ENCODE peak calls at places on chromosomes 13 and 19, in nine cellular contexts. Z is CD8-positive, alpha-beta T cell; I is thoracic aorta; R is foreskin keratinocyte; T is cardiac muscle cell; X is lower lobe of right lung; Q is stomach; M is OCI-LY7; E is B cell. W is an unnamed sample.

GRCh38 chr19:2114821-2115220 is 18.1 kb downstream of the IZUMO4 start:
- DNase-seq in I (no peak), X (no peak), R (no peak), Z (no peak), T (no peak), M (no peak), Q (no peak), E (no peak), W (no peak)

GRCh38 chr13:50291611-50292010 is 276.4 kb downstream of the KCNRG start:
- DNase-seq in X (no peak), R (no peak), Q (no peak), E (no peak), Z (no peak), M (no peak), I (no peak), T (no peak), W (no peak)

GRCh38 chr19:35055715-35056179 is 14.2 kb downstream of the HPN start:
- DNase-seq in Z (peak), R (no peak), Q (no peak), M (peak), X (peak), I (no peak), T (no peak), E (peak), W (no peak)

GRCh38 chr13:66665991-66666390 is 564.1 kb downstream of the PCDH9 start:
- DNase-seq in T (peak), R (peak), M (no peak), Q (no peak), E (no peak), Z (no peak), I (no peak), X (no peak), W (peak)

GRCh38 chr13:99883805-99884204 is 87.8 kb downstream of the ZIC5 start:
- DNase-seq in I (no peak), Q (no peak), Z (no peak), E (no peak), M (no peak), R (no peak), T (no peak), X (no peak), W (no peak)

GRCh38 chr13:49098771-49099512 is 121.2 kb upstream of the MLNR start:
- DNase-seq in R (no peak), M (peak), Z (no peak), T (no peak), I (no peak), E (peak), X (no peak), Q (no peak), W (no peak)

GRCh38 chr19:3024870-3025515 is 4.1 kb downstream of the TLE2 start:
- DNase-seq in E (no peak), T (no peak), R (no peak), X (no peak), Q (no peak), I (no peak), Z (no peak), M (peak), W (no peak)

GRCh38 chr13:113178070-113178895 is 19.8 kb downstream of the PROZ start:
- DNase-seq in M (no peak), Q (no peak), I (no peak), Z (no peak), E (no peak), X (no peak), R (peak), T (no peak), W (peak)

GRCh38 chr13:94664889-94665288 is 47.5 kb downstream of the SOX21 start:
- DNase-seq in I (no peak), T (no peak), X (no peak), E (no peak), R (no peak), Z (no peak), Q (no peak), M (no peak), W (no peak)

GRCh38 chr13:34942732-34943674 is 933 bp downstream of the NBEA start:
- DNase-seq in R (no peak), Z (peak), T (peak), Q (peak), M (peak), E (peak), I (no peak), X (peak), W (no peak)

GRCh38 chr19:32909257-32909656 is 39.7 kb upstream of the SLC7A9 start:
- DNase-seq in T (no peak), M (no peak), Q (no peak), E (no peak), X (no peak), R (no peak), Z (no peak), I (no peak), W (no peak)

GRCh38 chr13:31476753-31477152 is 262.6 kb upstream of the RXFP2 start:
- DNase-seq in T (no peak), M (no peak), E (no peak), X (no peak), Q (no peak), I (no peak), Z (no peak), R (no peak), W (no peak)

GRCh38 chr13:102848956-102849355 is 3.1 kb downstream of the ERCC5 start:
- DNase-seq in Q (no peak), T (no peak), Z (no peak), E (no peak), R (no peak), M (no peak), X (no peak), I (no peak), W (no peak)

GRCh38 chr19:6556480-6556879 is 25.7 kb downstream of the TNFSF9 start:
- DNase-seq in Q (no peak), Z (no peak), M (no peak), T (no peak), R (peak), I (no peak), X (no peak), E (no peak), W (peak)

GRCh38 chr13:21033866-21034601 is 27.4 kb downstream of the LATS2 start:
- DNase-seq in M (no peak), E (no peak), I (no peak), R (peak), X (no peak), Z (no peak), Q (peak), T (no peak), W (no peak)

GRCh38 chr13:42047561-42048322 is 706 bp upstream of the DGKH start:
- DNase-seq in Z (peak), R (peak), Q (peak), X (peak), I (no peak), M (peak), T (peak), E (peak), W (no peak)

GRCh38 chr13:109497917-109498316 is 288.5 kb downstream of the IRS2 start:
- DNase-seq in R (no peak), Z (no peak), E (no peak), I (no peak), X (no peak), T (no peak), M (no peak), Q (no peak), W (no peak)

GRCh38 chr19:18170714-18171255 is 2.8 kb upstream of the IFI30 start:
- DNase-seq in T (no peak), Z (no peak), I (no peak), Q (no peak), R (no peak), M (peak), E (peak), X (peak), W (no peak)

GRCh38 chr13:44759222-44759721 is 183.1 kb upstream of the TSC22D1 start:
- DNase-seq in Z (no peak), M (no peak), Q (peak), I (no peak), T (no peak), R (no peak), X (no peak), E (no peak), W (no peak)

GRCh38 chr13:107203146-107203847 is 635.4 kb upstream of the ARGLU1 start:
- DNase-seq in T (peak), Z (no peak), M (peak), R (no peak), E (no peak), X (no peak), I (no peak), Q (no peak), W (no peak)

GRCh38 chr13:97440598-97440997 is 6.6 kb downstream of the RAP2A start:
- DNase-seq in T (no peak), E (no peak), Q (no peak), I (no peak), X (no peak), Z (no peak), M (no peak), R (no peak), W (no peak)

GRCh38 chr13:49733181-49733951 is 42.1 kb upstream of the EBPL start:
- DNase-seq in E (no peak), R (no peak), X (peak), Z (no peak), I (no peak), Q (no peak), T (no peak), M (no peak), W (no peak)

GRCh38 chr19:3243851-3244700 is 19.6 kb downstream of the CELF5 start:
- DNase-seq in T (peak), X (no peak), E (peak), M (peak), Z (peak), R (peak), I (no peak), Q (peak), W (peak)

GRCh38 chr19:36838784-36839324 is 667 bp upstream of the ZNF790 start:
- DNase-seq in R (no peak), X (no peak), T (no peak), M (no peak), E (no peak), I (no peak), Q (no peak), Z (no peak), W (no peak)

GRCh38 chr19:43726736-43727592 is 11.1 kb downstream of the IRGC start:
- DNase-seq in I (no peak), T (no peak), M (no peak), Q (no peak), Z (no peak), R (no peak), E (no peak), X (no peak), W (no peak)

GRCh38 chr13:40304391-40304790 is 362.1 kb downstream of the FOXO1 start:
- DNase-seq in R (no peak), E (no peak), T (no peak), M (no peak), X (no peak), Q (no peak), Z (no peak), I (no peak), W (no peak)

GRCh38 chr13:79246575-79246949 is 159.5 kb downstream of the RBM26 start:
- DNase-seq in Q (no peak), R (no peak), Z (no peak), I (no peak), X (no peak), M (peak), E (peak), T (no peak), W (no peak)

GRCh38 chr13:18998389-18998788 is 183.2 kb downstream of the TUBA3C start:
- DNase-seq in X (no peak), Z (no peak), M (no peak), E (no peak), T (no peak), Q (no peak), R (no peak), I (no peak), W (no peak)

GRCh38 chr19:34325961-34326360 is 39.0 kb upstream of the GPI start:
- DNase-seq in Q (no peak), E (no peak), Z (no peak), I (no peak), T (no peak), R (no peak), M (no peak), X (no peak), W (no peak)

GRCh38 chr19:40609561-40610395 is 8.6 kb downstream of the LTBP4 start:
- DNase-seq in M (peak), T (peak), X (peak), I (peak), Z (peak), Q (peak), E (peak), R (peak), W (no peak)

GRCh38 chr13:70385852-70386251 is 277.6 kb upstream of the KLHL1 start:
- DNase-seq in T (no peak), X (no peak), R (no peak), Z (no peak), E (no peak), I (no peak), M (no peak), Q (no peak), W (no peak)

GRCh38 chr13:70339738-70340137 is 231.5 kb upstream of the KLHL1 start:
- DNase-seq in R (peak), Q (peak), E (no peak), I (no peak), X (no peak), Z (no peak), M (peak), T (peak), W (peak)

GRCh38 chr13:48978942-48979601 is 3.4 kb downstream of the FNDC3A start:
- DNase-seq in Q (no peak), I (no peak), T (no peak), R (no peak), X (no peak), E (no peak), Z (no peak), M (peak), W (no peak)

GRCh38 chr13:60679928-60680693 is 283.1 kb downstream of the TDRD3 start:
- DNase-seq in Q (no peak), T (no peak), M (no peak), R (no peak), X (no peak), E (no peak), Z (no peak), I (no peak), W (no peak)

GRCh38 chr19:33280351-33280921 is 21.9 kb downstream of the CEBPA start:
- DNase-seq in Z (no peak), Q (no peak), E (no peak), T (no peak), X (no peak), M (no peak), R (no peak), I (no peak), W (no peak)

GRCh38 chr13:79405501-79405830 is 589 bp downstream of the RBM26 start:
- DNase-seq in X (no peak), E (no peak), R (no peak), M (no peak), Q (no peak), I (no peak), T (no peak), Z (no peak), W (no peak)

GRCh38 chr13:98807774-98808173 is 55.3 kb upstream of the SLC15A1 start:
- DNase-seq in M (no peak), Q (no peak), I (no peak), E (no peak), X (no peak), Z (no peak), T (no peak), R (no peak), W (no peak)

GRCh38 chr13:98813993-98814392 is 61.5 kb upstream of the SLC15A1 start:
- DNase-seq in M (no peak), T (no peak), E (no peak), Z (no peak), I (no peak), X (no peak), Q (no peak), R (no peak), W (no peak)

GRCh38 chr13:98816406-98816805 is 63.9 kb upstream of the SLC15A1 start:
- DNase-seq in M (no peak), X (no peak), T (no peak), Z (no peak), Q (no peak), R (no peak), E (no peak), I (no peak), W (no peak)

GRCh38 chr13:98809345-98809777 is 56.9 kb upstream of the SLC15A1 start:
- DNase-seq in T (no peak), Q (no peak), E (no peak), M (no peak), R (no peak), I (no peak), X (no peak), Z (no peak), W (no peak)

GRCh38 chr13:98810746-98811145 is 58.3 kb upstream of the SLC15A1 start:
- DNase-seq in Q (no peak), Z (no peak), R (no peak), E (no peak), M (no peak), I (no peak), T (no peak), X (no peak), W (no peak)
- TF ChIP-seq CTCF in Q (no peak), Z (no peak), R (no peak), E (no peak), M (no peak), I (no peak), T (no peak), X (no peak), W (no peak)

DNA sequence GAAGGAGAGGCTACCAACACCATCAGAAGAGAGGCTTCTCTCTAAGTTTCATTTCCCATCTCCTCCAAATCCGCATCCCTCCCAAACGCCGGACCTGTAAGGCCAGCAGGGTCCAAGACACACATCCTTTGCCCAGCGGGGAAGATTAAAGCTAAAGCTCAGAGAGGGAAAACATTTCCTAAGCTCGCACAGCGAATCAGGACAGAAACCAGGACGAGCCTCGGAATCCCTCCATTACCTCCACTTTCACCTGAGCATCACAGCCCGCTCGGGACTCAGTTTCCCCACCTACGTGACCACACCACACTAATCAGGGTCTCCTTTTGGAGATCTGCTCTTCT is 711 bp upstream of the FOSB start:
- DNase-seq in I (no peak), T (no peak), Z (no peak), Q (no peak), X (no peak), R (no peak), E (no peak), M (peak), W (no peak)
- TF ChIP-seq CTCF in I (no peak), T (no peak), Z (no peak), Q (no peak), X (no peak), R (no peak), E (no peak), M (peak), W (no peak)

DNA sequence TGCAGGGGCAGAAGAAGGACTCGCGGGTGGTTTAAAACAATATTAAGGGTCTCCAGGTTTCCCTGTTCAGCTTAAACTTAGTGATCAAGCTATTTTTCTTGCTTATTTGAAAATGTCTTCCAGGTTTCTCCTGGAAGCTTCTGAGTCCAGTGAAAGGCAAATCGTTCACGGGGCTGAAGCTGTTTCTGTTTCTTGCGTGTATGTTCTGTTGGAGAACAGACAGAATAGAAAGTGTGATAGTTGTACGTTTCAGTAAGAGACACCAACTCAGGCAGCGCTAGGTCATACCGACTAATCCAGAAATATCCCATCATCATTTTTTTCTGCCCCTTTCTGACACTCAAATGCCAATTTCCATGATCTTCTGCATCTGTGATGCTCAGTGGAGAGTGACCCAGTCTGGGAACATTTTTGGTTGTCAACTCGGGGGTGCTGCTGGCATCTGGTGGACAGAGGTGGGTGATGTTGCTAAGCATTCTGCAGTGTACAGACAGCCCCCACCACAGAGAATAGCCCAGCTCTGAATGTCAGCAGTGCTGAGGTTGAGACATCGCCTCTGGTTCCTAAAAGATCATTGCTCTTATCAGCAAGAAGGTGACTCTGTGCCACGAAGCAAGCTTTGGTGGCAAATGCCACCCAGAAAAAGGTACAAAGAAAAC is 4.3 kb downstream of the KLF2 start:
- DNase-seq in Q (no peak), R (no peak), E (peak), M (peak), I (no peak), T (no peak), Z (peak), X (peak), W (no peak)
- TF ChIP-seq CTCF in Q (no peak), R (peak), E (peak), M (peak), I (no peak), T (peak), Z (no peak), X (no peak), W (no peak)

GRCh38 chr19:38250821-38251563 is 5.2 kb downstream of the PPP1R14A start:
- DNase-seq in M (no peak), X (peak), I (peak), R (no peak), Q (peak), Z (no peak), T (peak), E (no peak), W (no peak)
- TF ChIP-seq CTCF in M (no peak), X (no peak), I (no peak), R (no peak), Q (no peak), Z (no peak), T (no peak), E (no peak), W (no peak)

GRCh38 chr19:5292843-5293606 is 47.6 kb downstream of the PTPRS start:
- DNase-seq in R (peak), T (peak), I (peak), E (peak), Z (peak), X (peak), Q (peak), M (peak), W (no peak)
- TF ChIP-seq CTCF in R (no peak), T (no peak), I (no peak), E (no peak), Z (no peak), X (no peak), Q (no peak), M (no peak), W (no peak)

DNA sequence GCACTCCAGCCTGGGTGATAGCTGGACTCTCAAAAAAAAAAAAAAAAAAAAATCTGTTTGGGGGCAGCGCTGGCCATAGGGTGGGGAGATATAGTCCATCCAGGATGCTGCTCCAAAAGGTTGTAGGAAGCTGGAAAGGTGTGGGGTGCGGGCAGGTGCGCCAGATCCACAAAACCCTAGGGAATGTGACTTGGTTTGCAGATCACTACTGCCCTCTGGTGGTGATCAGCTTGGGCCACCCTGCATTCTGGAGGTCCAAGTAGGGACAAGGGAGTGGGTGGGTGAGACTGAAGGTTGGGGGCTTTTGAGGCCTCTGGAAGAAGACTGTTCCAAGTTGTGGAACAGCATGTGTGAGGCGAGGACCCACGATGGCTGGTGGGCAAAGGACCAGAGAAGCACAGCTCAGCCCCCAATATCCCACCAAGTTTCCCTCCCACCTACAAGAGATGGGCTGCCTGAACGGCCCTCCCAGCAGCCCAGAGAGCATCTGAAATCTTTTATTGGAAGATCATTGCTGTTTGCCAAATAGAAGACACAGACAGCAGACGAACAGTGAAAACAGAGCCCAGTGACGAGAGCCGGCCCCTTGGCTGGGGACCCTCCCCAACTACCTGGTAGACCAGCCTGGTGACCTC is 10.4 kb upstream of the TYK2 start:
- DNase-seq in Q (peak), R (peak), T (peak), X (peak), E (peak), M (peak), Z (peak), I (no peak), W (peak)
- TF ChIP-seq CTCF in Q (peak), R (peak), T (peak), X (peak), E (peak), M (peak), Z (peak), I (peak), W (peak)

GRCh38 chr19:12141405-12141736 is 1.2 kb upstream of the ZNF20 start:
- DNase-seq in M (no peak), Q (no peak), T (no peak), I (no peak), X (no peak), E (no peak), R (no peak), Z (no peak), W (no peak)
- TF ChIP-seq CTCF in M (peak), Q (no peak), T (no peak), I (no peak), X (no peak), E (peak), R (no peak), Z (peak), W (no peak)

GRCh38 chr19:13037718-13038117 is 42.4 kb downstream of the NFIX start:
- DNase-seq in E (no peak), R (no peak), M (no peak), I (no peak), Z (no peak), Q (no peak), T (no peak), X (no peak), W (no peak)

GRCh38 chr19:13037161-13037560 is 41.9 kb downstream of the NFIX start:
- DNase-seq in X (no peak), E (no peak), Q (no peak), R (peak), M (no peak), T (no peak), I (no peak), Z (no peak), W (no peak)

GRCh38 chr19:13040232-13040915 is 45.1 kb downstream of the NFIX start:
- DNase-seq in T (no peak), Z (no peak), X (no peak), Q (no peak), M (no peak), R (no peak), I (no peak), E (no peak), W (no peak)

GRCh38 chr19:13039211-13039789 is 44.0 kb downstream of the NFIX start:
- DNase-seq in E (no peak), X (no peak), M (no peak), R (no peak), Z (no peak), Q (no peak), I (no peak), T (no peak), W (no peak)

GRCh38 chr19:13038306-13039210 is 43.3 kb downstream of the NFIX start:
- DNase-seq in R (no peak), I (no peak), T (no peak), X (no peak), Q (no peak), E (no peak), M (no peak), Z (no peak), W (no peak)
- TF ChIP-seq CTCF in R (no peak), I (no peak), T (no peak), X (no peak), Q (no peak), E (no peak), M (peak), Z (no peak), W (no peak)

W was measured in astrocyte of the cerebellum.